ENCODE peak calls at places on chromosomes 12 and 14, in seven cellular contexts. N is small intestine, C is ovary, A is Peyer's patch, Q is esophagus squamous epithelium, W is PC-3, U is body of pancreas. O is an unnamed sample. For H3K36me3, the result is how much of the 10 kb centered on the place peaks cover.

GRCh38 chr12:120489018-120489417 is 6.9 kb upstream of the DYNLL1 start:
- DNase-seq in N (no peak), C (no peak), A (no peak), Q (no peak), W (peak), U (no peak), O (no peak)

GRCh38 chr12:64680235-64680634 is 69.9 kb downstream of the RASSF3 start:
- DNase-seq in N (peak), C (no peak), A (no peak), Q (no peak), W (peak), U (peak), O (no peak)

GRCh38 chr14:23483216-23483854 is 13.8 kb downstream of the NGDN start:
- DNase-seq in N (peak), C (no peak), A (no peak), Q (no peak), W (peak), U (no peak), O (no peak)

GRCh38 chr12:20601668-20602280 is 93.4 kb upstream of the SLCO1C1 start:
- DNase-seq in N (peak), C (no peak), A (no peak), Q (no peak), W (peak), U (no peak), O (no peak)

GRCh38 chr12:121568971-121569808 is 11.6 kb downstream of the KDM2B start:
- DNase-seq in N (no peak), C (no peak), A (no peak), Q (no peak), W (no peak), U (no peak), O (no peak)

GRCh38 chr12:57576613-57577160 is 14.3 kb upstream of the PIP4K2C start:
- DNase-seq in N (no peak), C (no peak), A (no peak), Q (no peak), W (peak), U (no peak), O (no peak)

GRCh38 chr12:95424271-95424994 is 49.5 kb upstream of the METAP2 start:
- DNase-seq in N (peak), C (no peak), A (no peak), Q (no peak), W (no peak), U (peak), O (no peak)

GRCh38 chr12:93595336-93595735 is 22.9 kb downstream of the SOCS2 start:
- DNase-seq in N (no peak), C (no peak), A (no peak), Q (no peak), W (no peak), U (no peak), O (no peak)

GRCh38 chr12:16939871-16940306 is 333.9 kb upstream of the LMO3 start:
- DNase-seq in N (peak), C (no peak), A (no peak), Q (no peak), W (peak), U (peak), O (no peak)

GRCh38 chr14:59244581-59244980 is 56.1 kb downstream of the DAAM1 start:
- DNase-seq in N (no peak), C (no peak), A (no peak), Q (no peak), W (peak), U (no peak), O (no peak)

GRCh38 chr12:121794532-121795028 is 1.1 kb upstream of the RHOF start:
- DNase-seq in N (no peak), C (peak), A (no peak), Q (no peak), W (no peak), U (peak), O (no peak)

GRCh38 chr12:122886851-122887816 is 8.8 kb downstream of the VPS37B start:
- DNase-seq in N (peak), C (no peak), A (no peak), Q (no peak), W (peak), U (peak), O (no peak)

GRCh38 chr14:77761205-77761931 is 412 bp upstream of the SNW1 start:
- DNase-seq in N (no peak), C (peak), A (no peak), Q (no peak), W (peak), U (peak), O (no peak)

GRCh38 chr12:58532855-58533608 is 387.3 kb downstream of the LRIG3 start:
- DNase-seq in N (no peak), C (no peak), A (no peak), Q (no peak), W (peak), U (no peak), O (no peak)

GRCh38 chr12:30507576-30507975 is 188.1 kb downstream of the IPO8 start:
- DNase-seq in N (no peak), C (no peak), A (no peak), Q (no peak), W (no peak), U (no peak), O (no peak)

GRCh38 chr14:104769324-104770071 is 16.6 kb downstream of the SIVA1 start:
- DNase-seq in N (no peak), C (no peak), A (no peak), Q (no peak), W (no peak), U (no peak), O (no peak)

GRCh38 chr12:96487214-96487613 is 2.2 kb upstream of the CFAP54 start:
- DNase-seq in N (no peak), C (no peak), A (no peak), Q (no peak), W (peak), U (no peak), O (no peak)

GRCh38 chr12:17333287-17333686 is 727.3 kb upstream of the LMO3 start:
- DNase-seq in N (no peak), C (no peak), A (no peak), Q (no peak), W (peak), U (no peak), O (no peak)

GRCh38 chr12:64825143-64826011 is 930 bp downstream of the TBC1D30 start:
- DNase-seq in N (no peak), C (no peak), A (no peak), Q (no peak), W (no peak), U (no peak), O (peak)

GRCh38 chr12:4763549-4763948 is 43.3 kb downstream of the GALNT8 start:
- DNase-seq in N (peak), C (peak), A (peak), Q (no peak), W (no peak), U (no peak), O (peak)

GRCh38 chr12:122848471-122849351 is 13.5 kb downstream of the HIP1R start:
- DNase-seq in N (no peak), C (no peak), A (no peak), Q (no peak), W (no peak), U (no peak), O (no peak)

GRCh38 chr12:123286997-123287396 is 15.3 kb upstream of the CDK2AP1 start:
- DNase-seq in N (no peak), C (no peak), A (no peak), Q (no peak), W (no peak), U (no peak), O (no peak)

GRCh38 chr12:59194794-59195193 is 274.5 kb upstream of the LRIG3 start:
- DNase-seq in N (no peak), C (no peak), A (no peak), Q (no peak), W (no peak), U (no peak), O (no peak)

GRCh38 chr12:68587448-68587873 is 23.2 kb upstream of the RAP1B start:
- DNase-seq in N (peak), C (no peak), A (no peak), Q (no peak), W (no peak), U (no peak), O (no peak)

GRCh38 chr14:37060496-37061260 is 111.7 kb downstream of the SLC25A21 start:
- DNase-seq in N (no peak), C (no peak), A (no peak), Q (no peak), W (no peak), U (peak), O (no peak)

GRCh38 chr12:10722905-10723866 is at the start of gene YBX3:
- DNase-seq in N (peak), C (peak), A (peak), Q (peak), W (peak), U (peak), O (peak)

GRCh38 chr14:75438486-75439080 is 10.8 kb downstream of the JDP2 start:
- DNase-seq in N (no peak), C (no peak), A (no peak), Q (no peak), W (no peak), U (no peak), O (no peak)

GRCh38 chr12:94560416-94561221 is 89.7 kb downstream of the TMCC3 start:
- DNase-seq in N (peak), C (no peak), A (peak), Q (no peak), W (peak), U (no peak), O (no peak)

GRCh38 chr14:100142073-100143040 is 17.1 kb downstream of the DEGS2 start:
- DNase-seq in N (peak), C (no peak), A (peak), Q (no peak), W (no peak), U (peak), O (no peak)

GRCh38 chr12:4118601-4119156 is 154.9 kb upstream of the CCND2 start:
- DNase-seq in N (no peak), C (no peak), A (no peak), Q (no peak), W (no peak), U (no peak), O (peak)

GRCh38 chr12:100721193-100721592 is 73.4 kb upstream of the ANO4 start:
- DNase-seq in N (no peak), C (no peak), A (no peak), Q (no peak), W (no peak), U (no peak), O (no peak)

GRCh38 chr14:52356025-52356424 is 41.9 kb downstream of the PTGER2 start:
- DNase-seq in N (peak), C (no peak), A (no peak), Q (no peak), W (peak), U (no peak), O (no peak)

GRCh38 chr12:66119870-66120241 is 10.7 kb downstream of the LLPH start:
- DNase-seq in N (no peak), C (no peak), A (no peak), Q (no peak), W (no peak), U (no peak), O (no peak)

GRCh38 chr12:103523771-103524170 is 28.0 kb upstream of the C12orf42 start:
- DNase-seq in N (no peak), C (no peak), A (no peak), Q (no peak), W (no peak), U (no peak), O (no peak)

GRCh38 chr12:40820794-40821484 is 128.7 kb downstream of the CNTN1 start:
- DNase-seq in N (no peak), C (no peak), A (no peak), Q (no peak), W (no peak), U (no peak), O (no peak)

GRCh38 chr12:103530352-103530751 is 34.6 kb upstream of the C12orf42 start:
- DNase-seq in N (no peak), C (no peak), A (no peak), Q (no peak), W (no peak), U (no peak), O (no peak)

GRCh38 chr12:34296143-34297041 is 274.1 kb downstream of the ALG10 start:
- DNase-seq in N (no peak), C (peak), A (peak), Q (no peak), W (no peak), U (no peak), O (no peak)

GRCh38 chr14:22871200-22871961 is at the start of gene LRP10:
- DNase-seq in N (peak), C (peak), A (peak), Q (peak), W (peak), U (peak), O (peak)

GRCh38 chr12:106247731-106248176 is at the start of gene CKAP4:
- DNase-seq in N (peak), C (peak), A (peak), Q (no peak), W (peak), U (peak), O (no peak)

DNA sequence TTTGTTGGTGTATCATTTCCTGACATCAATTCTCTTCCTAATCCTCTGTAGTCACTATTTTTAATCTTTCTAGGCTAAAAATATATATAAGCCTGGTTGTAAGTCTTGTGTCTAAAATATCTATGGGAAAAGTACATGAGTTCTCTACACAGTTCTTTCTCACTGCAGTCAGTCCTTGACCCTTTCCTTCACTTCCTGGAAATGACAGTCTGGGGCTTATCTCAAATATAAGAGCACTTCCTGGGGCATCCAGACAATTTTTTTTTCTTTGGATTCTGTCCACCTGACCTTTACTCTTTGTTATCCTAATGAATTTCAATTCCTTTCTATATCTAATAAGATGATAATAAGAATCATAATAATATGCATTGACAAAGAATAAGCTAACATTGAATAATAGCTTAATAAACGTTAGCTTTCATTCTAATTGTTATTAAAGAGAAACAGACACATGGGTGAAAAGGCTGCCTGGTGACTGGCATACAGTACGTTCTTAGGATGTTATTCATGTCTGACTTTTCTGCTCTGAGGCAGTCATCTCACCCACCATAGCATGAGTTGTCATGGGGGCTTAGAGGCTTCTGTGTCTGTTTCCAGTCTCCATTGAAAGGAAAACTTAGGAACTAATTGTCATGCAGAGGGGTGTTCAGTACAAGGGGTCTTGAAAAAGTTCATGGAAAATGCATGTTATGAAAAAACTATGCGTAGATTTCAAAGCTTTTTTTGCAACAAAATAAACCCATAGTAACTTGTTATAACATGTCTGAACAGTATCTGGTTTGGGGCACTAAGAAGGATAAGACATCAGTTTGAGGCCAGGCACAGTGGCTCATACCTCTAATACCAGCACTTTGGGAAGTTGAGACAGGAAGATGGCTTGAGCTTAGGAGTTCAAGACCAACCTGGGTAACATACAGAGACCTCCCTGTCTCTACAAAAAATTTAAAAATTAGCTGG is 66.2 kb upstream of the DNM1L start:
- DNase-seq in N (peak), C (no peak), A (no peak), Q (no peak), W (no peak), U (no peak), O (no peak)
- H3K36me3 ChIP-seq in N (under half), C (under half), A (half or more), Q (half or more), W (under half), U (under half), O (half or more)

GRCh38 chr14:68880581-68881105 is 87.8 kb upstream of the ZFP36L1 start:
- DNase-seq in N (no peak), C (no peak), A (no peak), Q (no peak), W (no peak), U (no peak), O (no peak)
- H3K36me3 ChIP-seq in N (under half), C (under half), A (half or more), Q (half or more), W (half or more), U (half or more), O (half or more)

GRCh38 chr14:20456971-20457370 is 1.9 kb downstream of the APEX1 start:
- DNase-seq in N (no peak), C (no peak), A (no peak), Q (no peak), W (no peak), U (peak), O (no peak)

GRCh38 chr14:20454359-20454644 is 310 bp downstream of the OSGEP start:
- DNase-seq in N (peak), C (no peak), A (no peak), Q (no peak), W (peak), U (peak), O (peak)

GRCh38 chr14:20458031-20458789 is 3.0 kb downstream of the PIP4P1 start:
- DNase-seq in N (no peak), C (no peak), A (no peak), Q (no peak), W (no peak), U (no peak), O (no peak)

GRCh38 chr14:20455355-20456300 is 602 bp downstream of the APEX1 start:
- DNase-seq in N (peak), C (no peak), A (no peak), Q (no peak), W (peak), U (no peak), O (no peak)

DNA sequence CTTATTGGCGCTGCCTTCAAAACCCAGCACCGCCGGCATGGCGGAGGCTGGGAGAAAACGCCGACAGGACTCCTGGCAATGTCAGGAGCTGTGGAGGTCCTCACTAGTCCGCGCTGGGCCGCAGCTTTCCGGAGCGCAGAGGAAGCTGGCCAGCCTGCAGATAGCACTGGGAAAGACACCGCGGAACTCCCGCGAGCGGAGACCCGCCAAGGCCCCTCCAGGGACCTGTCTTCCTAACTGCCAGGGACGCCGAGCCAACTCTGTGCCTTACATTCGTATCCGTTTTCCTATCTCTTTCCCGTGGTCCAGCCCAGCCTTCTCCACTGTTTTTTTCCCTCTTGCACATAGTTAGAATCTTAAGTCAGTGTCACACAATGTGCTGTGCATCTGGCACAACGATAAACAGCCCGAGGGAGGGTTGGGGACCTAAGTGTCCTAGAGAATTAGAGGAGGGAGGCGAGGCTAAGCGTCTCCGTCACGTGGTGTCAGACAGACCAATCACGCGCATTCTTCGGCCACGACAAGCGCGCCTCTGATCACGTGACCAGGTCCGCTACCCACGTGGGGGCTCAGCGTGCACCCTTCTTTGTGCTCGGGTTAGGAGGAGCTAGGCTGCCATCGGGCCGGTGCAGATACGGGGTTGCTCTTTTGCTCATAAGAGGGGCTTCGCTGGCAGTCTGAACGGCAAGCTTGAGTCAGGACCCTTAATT is at the start of the genes APEX1 and OSGEP:
- DNase-seq in N (peak), C (peak), A (peak), Q (peak), W (peak), U (peak), O (peak)
- H3K36me3 ChIP-seq in N (under half), C (under half), A (half or more), Q (half or more), W (under half), U (under half), O (half or more)

DNA sequence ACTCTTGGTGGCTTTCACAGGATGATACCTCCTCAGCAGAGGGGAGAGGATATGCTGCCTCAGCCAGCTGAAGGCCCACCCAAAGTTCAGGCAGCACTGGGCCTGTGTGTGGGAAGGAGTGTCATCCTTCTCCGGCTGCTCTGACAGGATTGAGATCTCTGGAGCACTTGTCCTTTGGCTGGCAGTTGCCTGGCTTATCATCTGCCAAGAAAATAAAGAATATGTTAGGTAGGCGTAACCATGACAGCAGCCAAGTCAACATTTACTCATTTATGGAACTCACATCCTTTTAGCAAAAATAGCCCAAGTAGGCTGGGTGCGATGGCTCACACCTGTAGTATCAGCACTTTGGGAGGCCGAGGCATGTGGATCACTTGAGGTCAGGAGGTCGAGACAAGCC is 68.5 kb downstream of the PPFIBP1 start:
- DNase-seq in N (no peak), C (no peak), A (no peak), Q (no peak), W (peak), U (peak), O (no peak)
- H3K36me3 ChIP-seq in N (under half), C (under half), A (under half), Q (under half), W (under half), U (under half), O (under half)

GRCh38 chr12:131785763-131786330 is 42.3 kb upstream of the MMP17 start:
- DNase-seq in N (no peak), C (no peak), A (no peak), Q (no peak), W (no peak), U (no peak), O (no peak)

GRCh38 chr12:131787143-131787660 is 41.0 kb upstream of the MMP17 start:
- DNase-seq in N (no peak), C (no peak), A (peak), Q (no peak), W (no peak), U (no peak), O (no peak)

GRCh38 chr12:131786331-131786730 is 41.9 kb upstream of the MMP17 start:
- DNase-seq in N (no peak), C (no peak), A (peak), Q (no peak), W (no peak), U (no peak), O (no peak)

GRCh38 chr12:131789638-131790037 is 38.6 kb upstream of the MMP17 start:
- DNase-seq in N (no peak), C (no peak), A (no peak), Q (no peak), W (no peak), U (no peak), O (no peak)

DNA sequence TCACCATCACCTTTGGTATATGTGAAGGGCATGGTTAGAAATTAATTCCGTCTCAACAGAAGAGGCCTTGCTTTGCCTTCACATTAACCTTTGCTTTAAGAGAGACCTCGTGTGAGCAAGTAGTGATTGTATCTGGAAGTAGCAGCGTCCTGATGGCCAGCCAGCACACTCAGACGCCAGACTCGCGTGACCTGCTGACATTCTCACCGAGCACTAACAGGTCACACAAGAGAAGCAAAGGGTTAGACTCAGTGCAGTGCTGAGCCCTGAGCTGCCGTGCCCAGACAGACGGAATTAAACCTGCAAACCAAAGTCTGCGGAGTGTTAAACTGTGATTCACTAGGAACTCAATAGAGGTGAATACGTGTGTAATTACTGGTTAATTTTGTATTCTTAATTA is 40.1 kb upstream of the MMP17 start:
- DNase-seq in N (no peak), C (no peak), A (no peak), Q (no peak), W (no peak), U (no peak), O (no peak)
- H3K36me3 ChIP-seq in N (under half), C (under half), A (half or more), Q (half or more), W (half or more), U (under half), O (half or more)

O was measured in esophagus muscularis mucosa.